ENCODE peak calls at places on chromosomes 7 and 10, in seven cellular contexts. One of them, this sample, is unnamed.

GRCh38 chr7:134154581-134155130 is 27.5 kb downstream of the LRGUK start:
- DNase-seq in mesendoderm: peak
- DNase-seq in neuronal stem cell: no peak
- DNase-seq in trophoblast cell: peak
- DNase-seq in mesenchymal stem cell: no peak
- DNase-seq in H1: no peak
- DNase-seq in H9: no peak
- DNase-seq in this sample: no peak

GRCh38 chr10:58873161-58873560 is 303.3 kb upstream of the PHYHIPL start:
- DNase-seq in trophoblast cell: no peak
- DNase-seq in H9: no peak
- DNase-seq in mesendoderm: no peak
- DNase-seq in H1: no peak
- DNase-seq in neuronal stem cell: no peak
- DNase-seq in mesenchymal stem cell: no peak
- DNase-seq in this sample: no peak

GRCh38 chr10:11598749-11599396 is 12.6 kb downstream of the USP6NL start:
- DNase-seq in mesenchymal stem cell: no peak
- DNase-seq in H9: no peak
- DNase-seq in trophoblast cell: peak
- DNase-seq in neuronal stem cell: no peak
- DNase-seq in H1: no peak
- DNase-seq in mesendoderm: no peak
- DNase-seq in this sample: no peak

GRCh38 chr7:155032978-155033377 is 30.1 kb upstream of the PAXIP1 start:
- DNase-seq in neuronal stem cell: no peak
- DNase-seq in mesenchymal stem cell: no peak
- DNase-seq in H1: no peak
- DNase-seq in H9: no peak
- DNase-seq in mesendoderm: no peak
- DNase-seq in trophoblast cell: no peak
- DNase-seq in this sample: no peak

GRCh38 chr10:89516149-89516832 is 19.1 kb downstream of the SLC16A12 start:
- DNase-seq in H9: no peak
- DNase-seq in neuronal stem cell: no peak
- DNase-seq in mesendoderm: peak
- DNase-seq in mesenchymal stem cell: peak
- DNase-seq in trophoblast cell: peak
- DNase-seq in H1: no peak
- DNase-seq in this sample: peak

GRCh38 chr7:149855368-149856305 is 17.5 kb downstream of the ZNF862 start:
- DNase-seq in neuronal stem cell: no peak
- DNase-seq in mesenchymal stem cell: peak
- DNase-seq in H9: peak
- DNase-seq in H1: no peak
- DNase-seq in mesendoderm: peak
- DNase-seq in trophoblast cell: no peak
- DNase-seq in this sample: peak

GRCh38 chr10:90665905-90666662 is 191.8 kb downstream of the HTR7 start:
- DNase-seq in mesendoderm: peak
- DNase-seq in H9: no peak
- DNase-seq in neuronal stem cell: no peak
- DNase-seq in H1: no peak
- DNase-seq in trophoblast cell: no peak
- DNase-seq in mesenchymal stem cell: no peak
- DNase-seq in this sample: no peak

GRCh38 chr10:57333880-57334279 is 933.8 kb downstream of the IPMK start:
- DNase-seq in H9: no peak
- DNase-seq in H1: no peak
- DNase-seq in mesenchymal stem cell: no peak
- DNase-seq in trophoblast cell: no peak
- DNase-seq in neuronal stem cell: no peak
- DNase-seq in mesendoderm: no peak
- DNase-seq in this sample: no peak

GRCh38 chr10:22911889-22912762 is 15.7 kb upstream of the ARMC3 start:
- DNase-seq in H1: no peak
- DNase-seq in mesendoderm: no peak
- DNase-seq in H9: no peak
- DNase-seq in neuronal stem cell: no peak
- DNase-seq in mesenchymal stem cell: peak
- DNase-seq in trophoblast cell: no peak
- DNase-seq in this sample: no peak

GRCh38 chr10:73494877-73495225 is 973 bp downstream of the PPP3CB start:
- DNase-seq in mesenchymal stem cell: no peak
- DNase-seq in mesendoderm: peak
- DNase-seq in H1: no peak
- DNase-seq in H9: no peak
- DNase-seq in trophoblast cell: peak
- DNase-seq in neuronal stem cell: no peak
- DNase-seq in this sample: no peak

GRCh38 chr7:8714791-8715190 is 281.4 kb downstream of the NXPH1 start:
- DNase-seq in H1: no peak
- DNase-seq in mesenchymal stem cell: peak
- DNase-seq in trophoblast cell: no peak
- DNase-seq in mesendoderm: no peak
- DNase-seq in neuronal stem cell: no peak
- DNase-seq in H9: no peak
- DNase-seq in this sample: no peak

GRCh38 chr10:11846542-11846941 is 23.4 kb downstream of the PROSER2 start:
- DNase-seq in neuronal stem cell: no peak
- DNase-seq in trophoblast cell: no peak
- DNase-seq in mesenchymal stem cell: peak
- DNase-seq in H9: no peak
- DNase-seq in mesendoderm: no peak
- DNase-seq in H1: no peak
- DNase-seq in this sample: peak

GRCh38 chr10:123140164-123140982 is 4.6 kb downstream of the HMX3 start:
- DNase-seq in mesendoderm: peak
- DNase-seq in H9: no peak
- DNase-seq in mesenchymal stem cell: no peak
- DNase-seq in neuronal stem cell: no peak
- DNase-seq in H1: no peak
- DNase-seq in trophoblast cell: no peak
- DNase-seq in this sample: no peak

GRCh38 chr10:76429642-76430041 is 998.2 kb downstream of the LRMDA start:
- DNase-seq in H9: no peak
- DNase-seq in trophoblast cell: no peak
- DNase-seq in neuronal stem cell: no peak
- DNase-seq in H1: no peak
- DNase-seq in mesenchymal stem cell: no peak
- DNase-seq in mesendoderm: no peak
- DNase-seq in this sample: no peak

GRCh38 chr10:92432596-92432995 is 141.3 kb downstream of the IDE start:
- DNase-seq in trophoblast cell: no peak
- DNase-seq in neuronal stem cell: no peak
- DNase-seq in mesenchymal stem cell: no peak
- DNase-seq in mesendoderm: no peak
- DNase-seq in H1: no peak
- DNase-seq in H9: no peak
- DNase-seq in this sample: no peak

GRCh38 chr10:11270135-11270857 is 252.6 kb downstream of the CELF2 start:
- DNase-seq in mesendoderm: peak
- DNase-seq in H1: peak
- DNase-seq in H9: peak
- DNase-seq in mesenchymal stem cell: peak
- DNase-seq in neuronal stem cell: peak
- DNase-seq in trophoblast cell: peak
- DNase-seq in this sample: peak

GRCh38 chr7:116802144-116802747 is 60.1 kb upstream of the CAPZA2 start:
- DNase-seq in trophoblast cell: peak
- DNase-seq in mesenchymal stem cell: no peak
- DNase-seq in H9: no peak
- DNase-seq in H1: no peak
- DNase-seq in neuronal stem cell: peak
- DNase-seq in mesendoderm: no peak
- DNase-seq in this sample: peak

GRCh38 chr7:7719235-7719634 is 828 bp upstream of the RPA3 start:
- DNase-seq in mesenchymal stem cell: peak
- DNase-seq in neuronal stem cell: no peak
- DNase-seq in trophoblast cell: peak
- DNase-seq in H1: no peak
- DNase-seq in H9: no peak
- DNase-seq in mesendoderm: no peak
- DNase-seq in this sample: peak

GRCh38 chr7:57220746-57221145 is 88.5 kb upstream of the ZNF479 start:
- DNase-seq in H9: no peak
- DNase-seq in neuronal stem cell: no peak
- DNase-seq in H1: no peak
- DNase-seq in mesenchymal stem cell: no peak
- DNase-seq in mesendoderm: no peak
- DNase-seq in trophoblast cell: no peak
- DNase-seq in this sample: no peak
- H4K8ac ChIP-seq in H9: no peak
- H4K8ac ChIP-seq in neuronal stem cell: no peak
- H4K8ac ChIP-seq in H1: no peak
- H4K8ac ChIP-seq in mesenchymal stem cell: no peak
- H4K8ac ChIP-seq in mesendoderm: no peak
- H4K8ac ChIP-seq in trophoblast cell: no peak
- H4K8ac ChIP-seq in this sample: no peak

DNA sequence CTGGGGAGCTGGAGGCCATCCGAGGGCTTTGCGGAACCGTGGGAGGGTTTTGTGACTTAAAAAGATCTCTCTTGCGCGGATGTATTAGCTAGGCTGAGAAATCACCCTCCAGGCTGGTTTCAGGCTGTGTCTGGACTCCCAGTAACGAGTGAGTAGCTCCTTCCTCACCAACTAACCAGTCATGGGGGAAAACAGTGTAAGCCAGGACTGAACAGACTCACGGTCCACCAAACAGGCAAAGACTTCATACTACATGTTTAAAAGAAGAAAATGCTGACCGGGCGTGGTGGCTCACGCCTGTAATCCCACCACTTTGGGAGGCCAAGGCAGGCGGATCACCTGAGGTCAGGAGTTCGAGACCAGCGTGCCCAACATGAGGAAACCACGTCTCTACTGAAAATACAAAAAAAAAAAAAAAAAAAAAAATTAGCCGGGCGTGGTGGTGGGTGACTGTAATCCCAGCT is 769 bp downstream of the AP5Z1 start:
- DNase-seq in neuronal stem cell: no peak
- DNase-seq in H1: no peak
- DNase-seq in trophoblast cell: peak
- DNase-seq in H9: no peak
- DNase-seq in mesenchymal stem cell: no peak
- DNase-seq in mesendoderm: no peak
- DNase-seq in this sample: no peak
- H4K8ac ChIP-seq in neuronal stem cell: no peak
- H4K8ac ChIP-seq in H1: peak
- H4K8ac ChIP-seq in trophoblast cell: peak
- H4K8ac ChIP-seq in H9: no peak
- H4K8ac ChIP-seq in mesenchymal stem cell: peak
- H4K8ac ChIP-seq in mesendoderm: no peak
- H4K8ac ChIP-seq in this sample: peak

DNA sequence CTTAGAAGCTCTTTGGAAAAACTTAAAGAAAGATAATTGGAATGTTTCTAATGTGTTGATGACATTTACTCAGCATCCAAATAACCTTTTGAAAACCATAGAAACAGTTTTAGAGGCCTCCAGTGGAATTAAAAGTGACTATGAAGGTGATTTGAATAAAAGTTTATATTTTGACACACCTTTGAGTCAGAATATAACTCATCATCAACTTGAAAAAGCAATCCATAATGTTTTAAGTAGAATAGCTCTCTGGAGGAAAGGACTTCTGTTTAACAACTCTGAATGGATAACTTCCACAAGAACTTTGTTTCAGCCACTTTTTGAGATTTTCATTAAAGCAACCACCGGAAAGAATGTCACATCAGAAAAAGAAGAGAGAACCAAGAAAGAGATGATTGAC is 108.2 kb downstream of the ABCA13 start:
- DNase-seq in mesenchymal stem cell: no peak
- DNase-seq in H9: no peak
- DNase-seq in neuronal stem cell: no peak
- DNase-seq in trophoblast cell: no peak
- DNase-seq in mesendoderm: no peak
- DNase-seq in H1: no peak
- DNase-seq in this sample: no peak
- H4K8ac ChIP-seq in mesenchymal stem cell: no peak
- H4K8ac ChIP-seq in H9: no peak
- H4K8ac ChIP-seq in neuronal stem cell: no peak
- H4K8ac ChIP-seq in trophoblast cell: no peak
- H4K8ac ChIP-seq in mesendoderm: no peak
- H4K8ac ChIP-seq in H1: no peak
- H4K8ac ChIP-seq in this sample: no peak

GRCh38 chr7:142711196-142711595 is 38.1 kb upstream of the PRSS1 start:
- DNase-seq in mesenchymal stem cell: no peak
- DNase-seq in neuronal stem cell: no peak
- DNase-seq in H9: no peak
- DNase-seq in trophoblast cell: no peak
- DNase-seq in H1: no peak
- DNase-seq in mesendoderm: peak
- DNase-seq in this sample: no peak

GRCh38 chr7:142709921-142710320 is 39.4 kb upstream of the PRSS1 start:
- DNase-seq in mesendoderm: no peak
- DNase-seq in H1: no peak
- DNase-seq in H9: no peak
- DNase-seq in mesenchymal stem cell: no peak
- DNase-seq in trophoblast cell: no peak
- DNase-seq in neuronal stem cell: no peak
- DNase-seq in this sample: no peak

GRCh38 chr7:142712617-142712957 is 36.7 kb upstream of the PRSS1 start:
- DNase-seq in mesendoderm: no peak
- DNase-seq in neuronal stem cell: no peak
- DNase-seq in trophoblast cell: no peak
- DNase-seq in H1: no peak
- DNase-seq in H9: no peak
- DNase-seq in mesenchymal stem cell: no peak
- DNase-seq in this sample: no peak

GRCh38 chr7:142714375-142714774 is 34.9 kb upstream of the PRSS1 start:
- DNase-seq in mesenchymal stem cell: no peak
- DNase-seq in trophoblast cell: no peak
- DNase-seq in H1: no peak
- DNase-seq in H9: no peak
- DNase-seq in mesendoderm: no peak
- DNase-seq in neuronal stem cell: no peak
- DNase-seq in this sample: no peak

DNA sequence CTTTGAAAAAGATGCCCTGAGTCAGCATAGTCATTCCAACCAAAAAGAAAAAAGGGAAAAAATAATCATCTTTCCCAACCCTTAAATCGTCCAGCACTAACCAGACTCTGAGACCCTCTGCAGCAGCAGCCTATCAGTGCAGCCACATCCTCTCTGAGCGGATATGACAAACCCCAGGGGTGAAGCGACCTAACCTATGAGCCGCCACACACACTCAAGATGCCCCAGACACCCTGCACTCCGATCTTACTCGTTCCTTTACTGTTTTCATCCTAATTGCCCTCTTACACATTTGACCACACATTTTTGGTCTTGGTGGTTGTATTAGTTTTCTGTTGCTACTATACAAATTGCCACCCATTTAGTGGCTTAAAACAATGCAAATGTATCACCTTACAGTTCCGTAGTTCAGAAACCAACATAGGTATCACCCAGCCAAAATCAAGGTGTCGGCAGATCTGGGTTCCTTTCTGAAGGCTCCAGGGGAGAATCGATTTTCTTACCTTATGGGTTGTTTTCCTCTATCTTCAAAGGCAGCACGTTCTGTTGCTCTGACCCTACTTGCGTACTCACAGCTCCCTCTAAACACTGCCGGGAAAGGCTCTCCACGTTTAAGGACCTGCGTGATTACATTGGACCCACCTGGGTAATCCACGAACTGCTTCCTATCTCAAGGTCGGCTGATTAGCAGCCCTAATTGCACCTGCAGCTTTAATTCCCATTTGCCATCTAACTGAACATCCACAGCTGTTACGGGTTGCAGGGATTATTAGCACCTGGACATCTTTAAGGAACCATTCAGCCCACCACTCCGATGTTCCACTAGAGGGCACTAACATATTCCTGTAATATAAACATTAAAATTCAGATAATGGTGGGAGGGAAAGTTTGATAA is 37.3 kb upstream of the PRSS1 start:
- DNase-seq in mesendoderm: peak
- DNase-seq in H1: no peak
- DNase-seq in trophoblast cell: peak
- DNase-seq in H9: no peak
- DNase-seq in mesenchymal stem cell: peak
- DNase-seq in neuronal stem cell: no peak
- DNase-seq in this sample: peak
- H4K8ac ChIP-seq in mesendoderm: no peak
- H4K8ac ChIP-seq in H1: no peak
- H4K8ac ChIP-seq in trophoblast cell: no peak
- H4K8ac ChIP-seq in H9: no peak
- H4K8ac ChIP-seq in mesenchymal stem cell: no peak
- H4K8ac ChIP-seq in neuronal stem cell: no peak
- H4K8ac ChIP-seq in this sample: no peak

This sample was measured in IMR-90.